ENCODE peak calls at places on chromosomes 4 and X, in five cellular contexts. Y is breast epithelium, T is Kasumi-1, K is KG1, I is A549. X is an unnamed sample.

GRCh38 chrX:154046262-154046771 is 26.6 kb upstream of the IRAK1 start:
- DNase-seq in Y (peak), T (no peak), K (no peak), I (peak), X (no peak)

GRCh38 chrX:95728446-95728845 is 956.2 kb upstream of the DIAPH2 start:
- DNase-seq in Y (no peak), T (no peak), K (no peak), I (no peak), X (no peak)

GRCh38 chr4:12116009-12116542 is 687.4 kb upstream of the HS3ST1 start:
- DNase-seq in Y (no peak), T (peak), K (no peak), I (no peak), X (no peak)

GRCh38 chr4:176210101-176210500 is 14.7 kb upstream of the SPATA4 start:
- DNase-seq in Y (no peak), T (no peak), K (no peak), I (no peak), X (peak)

GRCh38 chr4:8592366-8593267 is at the start of gene CPZ:
- DNase-seq in Y (no peak), T (no peak), K (no peak), I (no peak), X (no peak)

GRCh38 chr4:186810613-186811150 is 87.0 kb upstream of the FAT1 start:
- DNase-seq in Y (no peak), T (no peak), K (no peak), I (no peak), X (no peak)

GRCh38 chrX:56766554-56767412 is 37.7 kb downstream of the NBDY start:
- DNase-seq in Y (peak), T (no peak), K (no peak), I (no peak), X (no peak)

GRCh38 chrX:138925330-138925729 is 213.8 kb upstream of the FGF13 start:
- DNase-seq in Y (no peak), T (peak), K (no peak), I (no peak), X (no peak)

GRCh38 chr4:154517591-154517990 is 26.0 kb upstream of the DCHS2 start:
- DNase-seq in Y (no peak), T (no peak), K (no peak), I (no peak), X (no peak)

GRCh38 chrX:132022115-132022862 is 813 bp upstream of the STK26 start:
- DNase-seq in Y (no peak), T (peak), K (no peak), I (peak), X (no peak)

GRCh38 chr4:109754093-109754857 is 24.4 kb upstream of the PLA2G12A start:
- DNase-seq in Y (no peak), T (no peak), K (no peak), I (no peak), X (no peak)

GRCh38 chr4:142817442-142817841 is 28.7 kb downstream of the INPP4B start:
- DNase-seq in Y (peak), T (peak), K (peak), I (no peak), X (no peak)

GRCh38 chr4:62914758-62915157 is 1494.5 kb downstream of the TECRL start:
- DNase-seq in Y (no peak), T (no peak), K (no peak), I (no peak), X (peak)

GRCh38 chr4:7384003-7384928 is 50.5 kb downstream of the PSAPL1 start:
- DNase-seq in Y (peak), T (no peak), K (no peak), I (no peak), X (no peak)

GRCh38 chrX:149151805-149152757 is 353.0 kb downstream of the IDS start:
- DNase-seq in Y (peak), T (no peak), K (no peak), I (no peak), X (no peak)

GRCh38 chr4:83639849-83640493 is 104.1 kb downstream of the GPAT3 start:
- DNase-seq in Y (peak), T (peak), K (peak), I (peak), X (peak)

GRCh38 chr4:66959207-66959606 is 586.1 kb downstream of the CENPC start:
- DNase-seq in Y (no peak), T (no peak), K (no peak), I (no peak), X (no peak)

GRCh38 chr4:173121044-173121685 is 47.4 kb upstream of the GALNT7 start:
- DNase-seq in Y (no peak), T (peak), K (no peak), I (no peak), X (no peak)

GRCh38 chr4:4783847-4784246 is 75.6 kb upstream of the MSX1 start:
- DNase-seq in Y (no peak), T (no peak), K (no peak), I (no peak), X (no peak)

GRCh38 chr4:117134386-117134785 is 49.0 kb upstream of the TRAM1L1 start:
- DNase-seq in Y (no peak), T (peak), K (no peak), I (peak), X (no peak)